ENCODE peak calls at places on chromosomes 3 and 15, in seven cellular contexts. Z is fibroblast of lung, P is neuronal stem cell, H is Caco-2, N is A549, X is H9, R is OCI-LY7. G is an unnamed sample. For H3K9me3, the result is how much of the 10 kb centered on the place peaks cover.

GRCh38 chr15:96622714-96623113 is 292.2 kb downstream of the NR2F2 start:
- DNase-seq in Z (no peak), P (no peak), H (no peak), N (no peak), X (no peak), R (no peak), G (no peak)

GRCh38 chr15:65952425-65953053 is 83.2 kb downstream of the RAB11A start:
- DNase-seq in Z (peak), P (peak), H (peak), N (peak), X (peak), R (peak), G (no peak)

GRCh38 chr3:54967586-54968244 is 39.9 kb upstream of the LRTM1 start:
- DNase-seq in Z (peak), P (no peak), H (no peak), N (no peak), X (no peak), R (no peak), G (no peak)

GRCh38 chr15:78195735-78196201 is 38.6 kb downstream of the ACSBG1 start:
- DNase-seq in Z (no peak), P (no peak), H (no peak), N (peak), X (peak), R (peak), G (no peak)

GRCh38 chr3:144045766-144046165 is 74.1 kb downstream of the DIPK2A start:
- DNase-seq in Z (no peak), P (no peak), H (no peak), N (no peak), X (no peak), R (no peak), G (no peak)

GRCh38 chr3:38549082-38549481 is 52.9 kb downstream of the EXOG start:
- DNase-seq in Z (no peak), P (no peak), H (no peak), N (no peak), X (no peak), R (no peak), G (no peak)

GRCh38 chr3:196219194-196219969 is 3.0 kb downstream of the SLC51A start:
- DNase-seq in Z (peak), P (no peak), H (no peak), N (no peak), X (no peak), R (peak), G (peak)

GRCh38 chr3:43059456-43059855 is 46.4 kb downstream of the POMGNT2 start:
- DNase-seq in Z (no peak), P (no peak), H (no peak), N (no peak), X (no peak), R (no peak), G (no peak)

GRCh38 chr15:73683624-73684536 is at the start of gene CD276:
- DNase-seq in Z (peak), P (peak), H (peak), N (peak), X (peak), R (no peak), G (peak)

GRCh38 chr15:101017935-101018849 is 99.0 kb downstream of the LRRK1 start:
- DNase-seq in Z (peak), P (no peak), H (no peak), N (no peak), X (peak), R (no peak), G (peak)

GRCh38 chr3:190150681-190151080 is 30.0 kb upstream of the P3H2 start:
- DNase-seq in Z (no peak), P (no peak), H (no peak), N (no peak), X (no peak), R (no peak), G (no peak)

GRCh38 chr15:41713047-41713446 is 52.8 kb downstream of the MGA start:
- DNase-seq in Z (peak), P (no peak), H (no peak), N (no peak), X (no peak), R (no peak), G (no peak)

GRCh38 chr3:141072950-141073349 is 21.8 kb downstream of the SPSB4 start:
- DNase-seq in Z (no peak), P (no peak), H (no peak), N (no peak), X (no peak), R (no peak), G (no peak)

GRCh38 chr15:82986442-82986780 is 401 bp downstream of the RAMAC start:
- DNase-seq in Z (no peak), P (no peak), H (no peak), N (peak), X (no peak), R (peak), G (no peak)

DNA sequence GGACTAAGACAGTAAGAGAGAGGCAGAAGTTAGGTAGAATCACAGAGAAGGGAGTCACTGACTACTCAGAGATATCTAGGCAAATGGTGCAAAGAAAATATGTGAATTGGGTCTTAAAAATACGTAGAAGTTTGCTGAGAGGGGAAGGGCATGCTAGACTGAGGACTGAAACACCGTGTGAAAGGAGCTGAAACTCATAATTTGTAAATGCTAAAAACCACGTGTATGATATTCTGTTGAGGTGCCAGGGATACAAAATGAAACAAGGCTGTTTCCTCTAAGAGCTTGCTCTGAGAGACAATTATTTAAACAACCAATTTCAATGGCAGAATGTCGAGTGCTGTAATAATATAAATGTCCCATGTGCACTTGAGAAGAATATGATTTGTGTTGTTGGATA is 47.2 kb downstream of the NCK1 start:
- DNase-seq in Z (no peak), P (no peak), H (no peak), N (no peak), X (no peak), R (no peak), G (no peak)
- H3K9me3 ChIP-seq in Z (under half), P (under half), H (under half), N (under half), X (under half), R (under half), G (under half)

DNA sequence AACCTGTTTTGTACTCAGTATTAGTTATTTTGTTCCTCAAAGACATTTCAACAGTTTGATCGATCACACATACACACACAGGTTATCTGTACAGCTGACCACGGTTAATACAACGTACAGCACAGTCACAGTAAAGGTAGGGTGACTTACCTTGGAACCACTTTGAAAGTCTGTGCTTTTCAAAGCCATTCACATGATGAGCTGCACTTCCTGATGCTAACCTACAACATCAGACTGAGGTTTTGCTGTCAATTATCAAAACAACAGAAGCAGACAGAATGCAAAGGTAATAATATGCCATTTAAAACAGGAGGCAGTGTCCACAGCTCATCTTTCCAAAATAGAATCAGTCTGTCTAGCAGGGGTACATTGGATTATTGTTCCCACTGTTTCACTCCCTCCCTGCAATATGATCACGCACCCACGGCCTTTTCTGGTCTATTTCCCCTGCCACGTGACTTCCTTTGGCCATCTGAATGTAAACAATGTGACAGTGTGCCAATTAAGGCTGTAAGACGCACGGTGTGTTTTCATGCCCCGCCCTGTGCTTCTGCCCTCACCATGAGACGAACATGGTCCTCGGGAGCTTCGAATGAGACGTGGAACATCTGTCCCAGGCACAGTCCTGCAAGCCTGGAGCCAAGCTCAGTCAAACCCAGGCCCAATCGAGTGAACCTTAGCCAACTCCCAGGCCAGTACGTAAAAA is 102.4 kb downstream of the FMN1 start:
- DNase-seq in Z (peak), P (no peak), H (no peak), N (no peak), X (no peak), R (no peak), G (no peak)
- H3K9me3 ChIP-seq in Z (under half), P (under half), H (under half), N (under half), X (under half), R (under half), G (under half)

GRCh38 chr15:25239471-25240345 is 199.1 kb downstream of the UBE3A start:
- DNase-seq in Z (no peak), P (no peak), H (peak), N (no peak), X (no peak), R (no peak), G (no peak)

GRCh38 chr15:25238126-25238525 is 200.7 kb downstream of the UBE3A start:
- DNase-seq in Z (no peak), P (no peak), H (no peak), N (no peak), X (no peak), R (no peak), G (no peak)

GRCh38 chr15:25240461-25241021 is 198.3 kb downstream of the UBE3A start:
- DNase-seq in Z (no peak), P (no peak), H (peak), N (no peak), X (no peak), R (no peak), G (no peak)

GRCh38 chr15:25237291-25237978 is 201.4 kb downstream of the UBE3A start:
- DNase-seq in Z (no peak), P (no peak), H (no peak), N (no peak), X (no peak), R (no peak), G (no peak)

GRCh38 chr15:25238716-25239470 is 199.9 kb downstream of the UBE3A start:
- DNase-seq in Z (no peak), P (no peak), H (no peak), N (no peak), X (no peak), R (no peak), G (no peak)
- H3K9me3 ChIP-seq in Z (under half), P (half or more), H (under half), N (under half), X (half or more), R (under half), G (under half)

GRCh38 chr15:25089577-25089976 is 134.8 kb downstream of the SNRPN start:
- DNase-seq in Z (no peak), P (no peak), H (no peak), N (no peak), X (peak), R (no peak), G (no peak)
- H3K9me3 ChIP-seq in Z (under half), P (under half), H (under half), N (under half), X (half or more), R (under half), G (under half)

GRCh38 chr15:68314563-68314962 is 37.0 kb downstream of the FEM1B start:
- DNase-seq in Z (peak), P (no peak), H (no peak), N (no peak), X (peak), R (no peak), G (peak)
- H3K9me3 ChIP-seq in Z (under half), P (under half), H (under half), N (under half), X (under half), R (under half), G (under half)

DNA sequence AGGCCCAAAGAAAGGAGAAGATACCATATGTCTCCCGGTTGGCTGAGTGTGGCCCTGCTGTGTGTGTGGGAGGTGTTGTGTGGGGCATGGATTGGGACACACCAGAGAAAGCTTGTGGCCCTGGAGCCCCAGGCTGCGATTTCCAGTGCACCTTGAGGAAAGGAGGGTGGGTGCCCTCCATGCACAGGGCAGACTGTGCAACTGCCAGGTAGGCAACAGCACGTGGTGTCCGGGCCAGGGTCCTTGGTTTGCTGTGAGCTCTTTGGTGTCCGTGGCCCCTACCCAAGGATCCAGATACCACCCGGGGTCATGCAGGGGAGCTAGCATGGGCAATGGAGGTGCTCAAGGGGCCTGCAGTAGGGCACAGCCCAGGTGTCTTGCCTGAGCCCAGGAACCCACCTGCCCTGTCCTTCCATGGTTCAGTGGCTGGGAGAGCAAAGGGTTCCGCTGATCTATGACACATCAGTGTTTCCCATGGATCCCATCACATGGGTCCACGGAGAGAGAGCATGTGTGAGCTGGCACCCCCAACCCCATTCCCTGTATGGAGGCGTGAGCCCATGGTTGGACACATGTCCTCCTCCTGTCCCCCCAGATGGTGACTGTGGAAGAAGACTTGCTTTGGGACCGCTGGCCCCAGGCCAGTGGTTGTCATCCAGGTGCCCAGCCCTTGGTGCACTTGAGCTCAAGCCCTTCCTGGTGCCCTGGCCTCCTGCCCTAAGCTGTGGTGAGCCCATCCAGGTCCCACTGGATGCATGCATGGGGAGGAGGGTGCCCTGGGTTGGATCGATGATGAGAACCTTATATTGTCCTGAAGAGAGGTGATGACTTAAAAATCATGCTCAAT is 223.4 kb downstream of the SNRPN start:
- DNase-seq in Z (no peak), P (no peak), H (peak), N (no peak), X (peak), R (no peak), G (no peak)
- H3K9me3 ChIP-seq in Z (under half), P (half or more), H (half or more), N (under half), X (half or more), R (under half), G (under half)

DNA sequence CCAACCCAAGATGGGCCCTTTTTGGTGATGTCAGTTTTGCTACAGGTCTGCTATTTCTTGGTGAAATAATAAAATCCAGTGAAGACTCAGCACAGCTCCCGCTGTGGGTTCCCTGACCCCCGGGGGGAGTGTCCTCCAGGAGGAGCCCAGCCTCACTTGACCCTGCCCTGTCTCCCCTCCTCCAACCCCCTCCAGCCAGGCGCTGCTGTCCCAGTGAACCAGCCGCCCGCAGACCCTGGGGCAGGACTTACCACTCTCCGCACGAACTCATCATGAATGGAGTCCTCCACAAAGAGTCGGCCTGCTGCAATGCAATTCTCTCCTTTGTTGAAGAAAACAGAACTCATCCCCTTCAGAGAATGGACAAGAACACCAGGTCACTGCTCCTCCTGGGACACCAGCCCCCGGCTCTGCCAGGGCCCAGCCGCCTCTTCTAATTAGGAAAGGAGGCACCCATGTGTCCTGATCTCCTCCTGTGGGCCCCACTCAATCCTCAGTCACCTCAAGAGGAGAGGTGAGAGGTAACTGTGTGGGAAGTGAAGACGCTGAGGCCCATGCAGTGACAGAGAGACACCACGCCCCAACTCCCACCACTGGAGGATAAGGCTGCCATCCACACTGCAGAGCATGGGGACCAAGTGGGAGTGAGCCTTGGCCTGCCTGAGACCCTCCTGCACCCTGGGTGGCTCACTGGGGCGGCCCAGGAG is 28.8 kb upstream of the SLC41A3 start:
- DNase-seq in Z (no peak), P (no peak), H (no peak), N (no peak), X (no peak), R (no peak), G (peak)
- H3K9me3 ChIP-seq in Z (under half), P (under half), H (under half), N (under half), X (under half), R (under half), G (under half)

DNA sequence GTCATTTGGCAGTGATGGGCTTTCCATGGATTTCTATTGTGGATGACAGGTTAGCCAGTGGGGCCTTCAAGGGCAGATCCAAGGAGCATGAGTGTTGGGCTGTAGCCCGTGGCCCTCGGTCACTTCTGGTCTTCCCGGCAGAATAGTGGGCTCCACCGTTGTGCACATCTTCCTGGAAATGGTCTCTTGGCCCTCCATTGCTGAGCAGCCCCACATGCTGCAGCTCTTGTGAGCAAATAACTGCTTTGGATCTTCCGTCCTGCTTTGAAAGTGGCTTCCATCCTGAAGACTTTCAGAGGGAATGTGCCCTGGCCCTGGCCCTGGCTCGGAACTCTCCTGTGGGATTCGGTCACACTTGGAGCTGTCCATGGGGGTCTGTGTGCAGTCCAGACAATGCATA is 102.8 kb downstream of the SNRPN start:
- DNase-seq in Z (no peak), P (no peak), H (no peak), N (no peak), X (peak), R (no peak), G (no peak)
- H3K9me3 ChIP-seq in Z (under half), P (half or more), H (half or more), N (half or more), X (half or more), R (under half), G (half or more)

GRCh38 chr15:25172691-25173090 is 217.9 kb downstream of the SNRPN start:
- DNase-seq in Z (no peak), P (no peak), H (peak), N (no peak), X (no peak), R (no peak), G (no peak)

GRCh38 chr15:25171856-25172687 is 217.3 kb downstream of the SNRPN start:
- DNase-seq in Z (no peak), P (no peak), H (peak), N (no peak), X (peak), R (no peak), G (no peak)

GRCh38 chr15:25170781-25171110 is 216.0 kb downstream of the SNRPN start:
- DNase-seq in Z (no peak), P (no peak), H (peak), N (no peak), X (peak), R (no peak), G (no peak)

GRCh38 chr15:25170113-25170731 is 215.4 kb downstream of the SNRPN start:
- DNase-seq in Z (no peak), P (no peak), H (peak), N (no peak), X (peak), R (no peak), G (no peak)

DNA sequence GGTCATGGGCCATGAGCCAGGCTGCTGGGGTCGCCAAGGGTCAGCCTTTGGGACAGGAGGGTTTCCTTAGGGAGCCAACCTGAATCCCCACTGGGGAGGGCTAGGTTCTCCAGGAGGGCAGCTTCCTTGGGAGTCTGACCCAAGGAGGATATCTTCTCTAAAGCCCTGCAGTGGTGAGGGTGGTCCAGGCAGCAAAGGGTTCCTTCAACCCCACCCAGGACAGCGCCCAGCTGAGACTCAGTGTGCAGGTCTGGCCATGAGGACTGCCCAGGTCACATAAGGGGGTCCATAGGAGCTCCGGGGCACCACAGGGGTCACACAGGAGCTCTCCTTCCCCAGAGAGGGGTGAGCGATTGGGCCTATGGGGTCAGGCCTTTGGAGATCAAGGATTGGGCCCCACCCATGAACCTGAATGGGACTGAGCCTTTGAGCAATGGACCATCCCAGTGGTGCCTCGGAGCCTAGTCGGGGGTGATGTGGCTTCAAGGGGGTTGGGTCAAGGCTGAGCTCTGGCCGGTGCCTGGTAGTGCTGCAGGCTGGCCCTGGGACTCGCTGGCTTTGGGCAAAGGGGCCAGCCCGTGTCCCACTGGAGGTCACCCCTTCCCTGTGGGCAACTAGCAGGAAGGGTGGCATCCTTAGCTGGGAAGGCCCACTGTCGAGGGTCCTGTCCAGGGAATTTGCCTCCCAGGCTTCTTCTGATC is 216.5 kb downstream of the SNRPN start:
- DNase-seq in Z (no peak), P (no peak), H (peak), N (no peak), X (peak), R (no peak), G (no peak)
- H3K9me3 ChIP-seq in Z (under half), P (under half), H (under half), N (under half), X (half or more), R (under half), G (under half)

G was measured in SJSA1.